ENCODE peak calls at places on chromosomes 16 and 17, in nine cellular contexts. One of them, this sample, is unnamed.

GRCh38 chr16:47016700-47017133 is 43.2 kb upstream of the DNAJA2 start:
- DNase-seq in neural progenitor cell: no peak
- DNase-seq in kidney: no peak
- DNase-seq in upper lobe of right lung: no peak
- DNase-seq in fibroblast of the aortic adventitia: no peak
- DNase-seq in fibroblast of lung: no peak
- DNase-seq in CD4-positive, alpha-beta T cell: no peak
- DNase-seq in dorsolateral prefrontal cortex: no peak
- DNase-seq in cardiac muscle cell: no peak
- DNase-seq in this sample: no peak

GRCh38 chr17:81307636-81308035 is 12.5 kb upstream of the SLC38A10 start:
- DNase-seq in upper lobe of right lung: no peak
- DNase-seq in cardiac muscle cell: no peak
- DNase-seq in fibroblast of the aortic adventitia: no peak
- DNase-seq in neural progenitor cell: no peak
- DNase-seq in kidney: no peak
- DNase-seq in CD4-positive, alpha-beta T cell: no peak
- DNase-seq in fibroblast of lung: no peak
- DNase-seq in dorsolateral prefrontal cortex: no peak
- DNase-seq in this sample: no peak

GRCh38 chr16:56999409-57000270 is 10.3 kb downstream of the NLRC5 start:
- DNase-seq in CD4-positive, alpha-beta T cell: no peak
- DNase-seq in fibroblast of the aortic adventitia: no peak
- DNase-seq in cardiac muscle cell: no peak
- DNase-seq in upper lobe of right lung: no peak
- DNase-seq in neural progenitor cell: no peak
- DNase-seq in fibroblast of lung: no peak
- DNase-seq in kidney: no peak
- DNase-seq in dorsolateral prefrontal cortex: no peak
- DNase-seq in this sample: no peak

GRCh38 chr17:75364078-75364477 is 41.4 kb downstream of the GRB2 start:
- DNase-seq in fibroblast of lung: peak; percentile 67
- DNase-seq in fibroblast of the aortic adventitia: peak; percentile 67
- DNase-seq in cardiac muscle cell: no peak
- DNase-seq in kidney: no peak
- DNase-seq in CD4-positive, alpha-beta T cell: no peak
- DNase-seq in dorsolateral prefrontal cortex: no peak
- DNase-seq in neural progenitor cell: no peak
- DNase-seq in upper lobe of right lung: no peak
- DNase-seq in this sample: peak; percentile 21

GRCh38 chr16:73048292-73049050 is 543 bp upstream of the ZFHX3 start:
- DNase-seq in kidney: peak; percentile 82
- DNase-seq in CD4-positive, alpha-beta T cell: no peak
- DNase-seq in upper lobe of right lung: peak; percentile 88
- DNase-seq in cardiac muscle cell: peak; percentile 62
- DNase-seq in fibroblast of lung: peak; percentile 40
- DNase-seq in dorsolateral prefrontal cortex: no peak
- DNase-seq in neural progenitor cell: peak; percentile 86
- DNase-seq in fibroblast of the aortic adventitia: peak; percentile 43
- DNase-seq in this sample: no peak

GRCh38 chr16:58409316-58409973 is 17.2 kb downstream of the GINS3 start:
- DNase-seq in dorsolateral prefrontal cortex: no peak
- DNase-seq in kidney: no peak
- DNase-seq in fibroblast of lung: peak; percentile 59
- DNase-seq in neural progenitor cell: no peak
- DNase-seq in fibroblast of the aortic adventitia: peak; percentile 94
- DNase-seq in upper lobe of right lung: no peak
- DNase-seq in CD4-positive, alpha-beta T cell: no peak
- DNase-seq in cardiac muscle cell: no peak
- DNase-seq in this sample: peak; percentile 60

GRCh38 chr16:51553314-51553713 is 402.2 kb upstream of the SALL1 start:
- DNase-seq in CD4-positive, alpha-beta T cell: no peak
- DNase-seq in kidney: no peak
- DNase-seq in neural progenitor cell: no peak
- DNase-seq in fibroblast of the aortic adventitia: no peak
- DNase-seq in fibroblast of lung: no peak
- DNase-seq in upper lobe of right lung: no peak
- DNase-seq in dorsolateral prefrontal cortex: no peak
- DNase-seq in cardiac muscle cell: no peak
- DNase-seq in this sample: peak; percentile 86

GRCh38 chr17:6482105-6482455 is 37.8 kb downstream of the PIMREG start:
- DNase-seq in upper lobe of right lung: no peak
- DNase-seq in cardiac muscle cell: no peak
- DNase-seq in fibroblast of lung: no peak
- DNase-seq in fibroblast of the aortic adventitia: no peak
- DNase-seq in neural progenitor cell: no peak
- DNase-seq in dorsolateral prefrontal cortex: no peak
- DNase-seq in CD4-positive, alpha-beta T cell: no peak
- DNase-seq in kidney: no peak
- DNase-seq in this sample: no peak

GRCh38 chr17:17069849-17070248 is 27.6 kb downstream of the MPRIP start:
- DNase-seq in fibroblast of the aortic adventitia: no peak
- DNase-seq in cardiac muscle cell: no peak
- DNase-seq in CD4-positive, alpha-beta T cell: no peak
- DNase-seq in neural progenitor cell: no peak
- DNase-seq in kidney: no peak
- DNase-seq in upper lobe of right lung: no peak
- DNase-seq in dorsolateral prefrontal cortex: no peak
- DNase-seq in fibroblast of lung: no peak
- DNase-seq in this sample: no peak

GRCh38 chr16:10039220-10040096 is 142.8 kb downstream of the GRIN2A start:
- DNase-seq in dorsolateral prefrontal cortex: peak; percentile 69
- DNase-seq in cardiac muscle cell: peak; percentile 66
- DNase-seq in CD4-positive, alpha-beta T cell: no peak
- DNase-seq in neural progenitor cell: peak; percentile 78
- DNase-seq in fibroblast of lung: no peak
- DNase-seq in upper lobe of right lung: no peak
- DNase-seq in kidney: peak; percentile 72
- DNase-seq in fibroblast of the aortic adventitia: peak; percentile 11
- DNase-seq in this sample: no peak

GRCh38 chr17:66855204-66855603 is 20.3 kb downstream of the CACNG5 start:
- DNase-seq in neural progenitor cell: peak; percentile 14
- DNase-seq in cardiac muscle cell: no peak
- DNase-seq in upper lobe of right lung: no peak
- DNase-seq in fibroblast of lung: no peak
- DNase-seq in CD4-positive, alpha-beta T cell: no peak
- DNase-seq in kidney: peak; percentile 42
- DNase-seq in dorsolateral prefrontal cortex: no peak
- DNase-seq in fibroblast of the aortic adventitia: no peak
- DNase-seq in this sample: no peak

GRCh38 chr17:36932383-36933173 is 4.7 kb upstream of the LHX1 start:
- DNase-seq in dorsolateral prefrontal cortex: no peak
- DNase-seq in kidney: no peak
- DNase-seq in neural progenitor cell: no peak
- DNase-seq in fibroblast of the aortic adventitia: no peak
- DNase-seq in cardiac muscle cell: no peak
- DNase-seq in fibroblast of lung: no peak
- DNase-seq in upper lobe of right lung: peak; percentile 55
- DNase-seq in CD4-positive, alpha-beta T cell: no peak
- DNase-seq in this sample: no peak

GRCh38 chr17:36597229-36597628 is 4.2 kb upstream of the MRM1 start:
- DNase-seq in kidney: no peak
- DNase-seq in neural progenitor cell: no peak
- DNase-seq in dorsolateral prefrontal cortex: no peak
- DNase-seq in cardiac muscle cell: peak; percentile 24
- DNase-seq in upper lobe of right lung: peak; percentile 25
- DNase-seq in fibroblast of lung: no peak
- DNase-seq in fibroblast of the aortic adventitia: no peak
- DNase-seq in CD4-positive, alpha-beta T cell: no peak
- DNase-seq in this sample: no peak

GRCh38 chr16:23382279-23382678 is 70.7 kb downstream of the COG7 start:
- DNase-seq in cardiac muscle cell: no peak
- DNase-seq in fibroblast of the aortic adventitia: no peak
- DNase-seq in fibroblast of lung: no peak
- DNase-seq in CD4-positive, alpha-beta T cell: no peak
- DNase-seq in dorsolateral prefrontal cortex: no peak
- DNase-seq in neural progenitor cell: no peak
- DNase-seq in kidney: peak; percentile 53
- DNase-seq in upper lobe of right lung: no peak
- DNase-seq in this sample: no peak

GRCh38 chr17:14616508-14616907 is 315.6 kb downstream of the HS3ST3B1 start:
- DNase-seq in fibroblast of the aortic adventitia: no peak
- DNase-seq in dorsolateral prefrontal cortex: no peak
- DNase-seq in kidney: no peak
- DNase-seq in cardiac muscle cell: no peak
- DNase-seq in upper lobe of right lung: no peak
- DNase-seq in fibroblast of lung: no peak
- DNase-seq in CD4-positive, alpha-beta T cell: no peak
- DNase-seq in neural progenitor cell: no peak
- DNase-seq in this sample: no peak

GRCh38 chr17:82640046-82640445 is 8.2 kb downstream of the WDR45B start:
- DNase-seq in upper lobe of right lung: no peak
- DNase-seq in fibroblast of lung: no peak
- DNase-seq in dorsolateral prefrontal cortex: no peak
- DNase-seq in fibroblast of the aortic adventitia: no peak
- DNase-seq in neural progenitor cell: no peak
- DNase-seq in CD4-positive, alpha-beta T cell: no peak
- DNase-seq in cardiac muscle cell: no peak
- DNase-seq in kidney: peak; percentile 32
- DNase-seq in this sample: no peak

GRCh38 chr16:35752012-35752772 is 2292.8 kb downstream of the TP53TG3F start:
- DNase-seq in upper lobe of right lung: no peak
- DNase-seq in kidney: peak; percentile 45
- DNase-seq in cardiac muscle cell: no peak
- DNase-seq in neural progenitor cell: no peak
- DNase-seq in fibroblast of lung: no peak
- DNase-seq in CD4-positive, alpha-beta T cell: no peak
- DNase-seq in fibroblast of the aortic adventitia: no peak
- DNase-seq in dorsolateral prefrontal cortex: no peak
- DNase-seq in this sample: no peak

GRCh38 chr17:79844869-79845600 is 5.8 kb upstream of the CBX4 start:
- DNase-seq in kidney: peak; percentile 85
- DNase-seq in cardiac muscle cell: peak; percentile 73
- DNase-seq in dorsolateral prefrontal cortex: no peak
- DNase-seq in fibroblast of the aortic adventitia: peak; percentile 22
- DNase-seq in upper lobe of right lung: peak; percentile 85
- DNase-seq in fibroblast of lung: no peak
- DNase-seq in neural progenitor cell: peak; percentile 85
- DNase-seq in CD4-positive, alpha-beta T cell: no peak
- DNase-seq in this sample: peak; percentile 33

DNA sequence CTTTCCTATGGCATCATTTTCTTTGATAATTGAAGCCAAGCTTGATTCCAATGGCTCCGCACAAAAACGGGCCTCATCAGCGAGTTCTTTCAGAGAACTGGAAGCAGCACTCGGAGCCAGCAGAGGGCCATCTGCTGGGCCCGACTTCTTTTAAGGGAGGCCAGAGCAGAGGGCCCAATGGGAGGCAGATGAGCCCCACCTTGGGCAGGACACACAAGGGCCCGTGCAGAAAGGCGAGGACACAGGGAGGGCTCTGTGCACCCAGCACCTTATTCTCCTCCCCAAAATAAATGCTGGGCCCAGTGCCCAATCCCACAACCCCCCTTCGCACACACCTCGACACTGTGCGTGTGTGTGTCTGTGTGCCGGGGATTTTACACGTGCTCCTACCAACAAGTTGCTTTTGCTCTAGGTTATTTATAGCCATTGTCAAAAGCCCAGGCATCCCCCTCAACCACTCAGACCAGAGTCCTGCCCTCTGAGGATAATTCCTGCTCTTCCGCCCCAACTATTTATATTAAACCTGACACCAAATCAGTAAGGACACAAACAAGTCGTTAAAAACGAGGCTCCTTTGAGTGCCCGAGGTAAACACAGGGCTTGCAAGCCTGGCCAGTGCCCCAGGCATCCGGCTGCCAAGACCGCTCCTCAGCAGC is 6.8 kb downstream of the AXIN2 start:
- DNase-seq in dorsolateral prefrontal cortex: peak; percentile 35
- DNase-seq in cardiac muscle cell: peak; percentile 49
- DNase-seq in fibroblast of the aortic adventitia: peak; percentile 60
- DNase-seq in fibroblast of lung: peak; percentile 50
- DNase-seq in upper lobe of right lung: no peak
- DNase-seq in kidney: no peak
- DNase-seq in neural progenitor cell: peak; percentile 33
- DNase-seq in CD4-positive, alpha-beta T cell: no peak
- DNase-seq in this sample: no peak
- TF ChIP-seq CTCF in dorsolateral prefrontal cortex: peak; percentile 40
- TF ChIP-seq CTCF in cardiac muscle cell: peak; percentile 23
- TF ChIP-seq CTCF in fibroblast of the aortic adventitia: peak; percentile 39
- TF ChIP-seq CTCF in fibroblast of lung: peak; percentile 30
- TF ChIP-seq CTCF in upper lobe of right lung: peak; percentile 25
- TF ChIP-seq CTCF in kidney: no peak
- TF ChIP-seq CTCF in neural progenitor cell: peak; percentile 23
- TF ChIP-seq CTCF in CD4-positive, alpha-beta T cell: no peak
- TF ChIP-seq CTCF in this sample: no peak

GRCh38 chr16:3793161-3793576 is 75.8 kb upstream of the TRAP1 start:
- DNase-seq in fibroblast of lung: peak; percentile 57
- DNase-seq in dorsolateral prefrontal cortex: peak; percentile 17
- DNase-seq in cardiac muscle cell: peak; percentile 6
- DNase-seq in fibroblast of the aortic adventitia: peak; percentile 94
- DNase-seq in neural progenitor cell: no peak
- DNase-seq in upper lobe of right lung: no peak
- DNase-seq in kidney: no peak
- DNase-seq in CD4-positive, alpha-beta T cell: no peak
- DNase-seq in this sample: no peak
- TF ChIP-seq CTCF in fibroblast of lung: peak; percentile 12
- TF ChIP-seq CTCF in dorsolateral prefrontal cortex: no peak
- TF ChIP-seq CTCF in cardiac muscle cell: no peak
- TF ChIP-seq CTCF in fibroblast of the aortic adventitia: peak; percentile 59
- TF ChIP-seq CTCF in neural progenitor cell: no peak
- TF ChIP-seq CTCF in upper lobe of right lung: peak; percentile 15
- TF ChIP-seq CTCF in kidney: no peak
- TF ChIP-seq CTCF in CD4-positive, alpha-beta T cell: no peak
- TF ChIP-seq CTCF in this sample: no peak

GRCh38 chr17:63446218-63446980 is at the start of gene CYB561:
- DNase-seq in neural progenitor cell: peak; percentile 82
- DNase-seq in upper lobe of right lung: peak; percentile 94
- DNase-seq in cardiac muscle cell: no peak
- DNase-seq in kidney: peak; percentile 95
- DNase-seq in fibroblast of the aortic adventitia: peak; percentile 54
- DNase-seq in dorsolateral prefrontal cortex: peak; percentile 75
- DNase-seq in fibroblast of lung: peak; percentile 59
- DNase-seq in CD4-positive, alpha-beta T cell: peak; percentile 55
- DNase-seq in this sample: peak; percentile 85
- TF ChIP-seq CTCF in neural progenitor cell: no peak
- TF ChIP-seq CTCF in upper lobe of right lung: peak; percentile 28
- TF ChIP-seq CTCF in cardiac muscle cell: peak; percentile 20
- TF ChIP-seq CTCF in kidney: peak; percentile 10
- TF ChIP-seq CTCF in fibroblast of the aortic adventitia: peak; percentile 27
- TF ChIP-seq CTCF in dorsolateral prefrontal cortex: no peak
- TF ChIP-seq CTCF in fibroblast of lung: no peak
- TF ChIP-seq CTCF in CD4-positive, alpha-beta T cell: no peak
- TF ChIP-seq CTCF in this sample: peak; percentile 32

GRCh38 chr16:22188595-22189442 is 17.3 kb upstream of the EEF2K start:
- DNase-seq in dorsolateral prefrontal cortex: no peak
- DNase-seq in CD4-positive, alpha-beta T cell: peak; percentile 56
- DNase-seq in fibroblast of the aortic adventitia: peak; percentile 97
- DNase-seq in kidney: peak; percentile 83
- DNase-seq in cardiac muscle cell: peak; percentile 84
- DNase-seq in fibroblast of lung: peak; percentile 96
- DNase-seq in neural progenitor cell: peak; percentile 87
- DNase-seq in upper lobe of right lung: peak; percentile 70
- DNase-seq in this sample: peak; percentile 89
- TF ChIP-seq CTCF in dorsolateral prefrontal cortex: peak; percentile 80
- TF ChIP-seq CTCF in CD4-positive, alpha-beta T cell: peak; percentile 72
- TF ChIP-seq CTCF in fibroblast of the aortic adventitia: peak; percentile 87
- TF ChIP-seq CTCF in kidney: peak; percentile 88
- TF ChIP-seq CTCF in cardiac muscle cell: peak; percentile 88
- TF ChIP-seq CTCF in fibroblast of lung: peak; percentile 89
- TF ChIP-seq CTCF in neural progenitor cell: peak; percentile 87
- TF ChIP-seq CTCF in upper lobe of right lung: peak; percentile 83
- TF ChIP-seq CTCF in this sample: peak; percentile 85

GRCh38 chr16:69143116-69143515 is 10.7 kb downstream of the UTP4 start:
- DNase-seq in fibroblast of lung: no peak
- DNase-seq in fibroblast of the aortic adventitia: no peak
- DNase-seq in cardiac muscle cell: no peak
- DNase-seq in kidney: no peak
- DNase-seq in upper lobe of right lung: no peak
- DNase-seq in dorsolateral prefrontal cortex: no peak
- DNase-seq in neural progenitor cell: peak; percentile 7
- DNase-seq in CD4-positive, alpha-beta T cell: no peak
- DNase-seq in this sample: no peak
- TF ChIP-seq CTCF in fibroblast of lung: no peak
- TF ChIP-seq CTCF in fibroblast of the aortic adventitia: peak; percentile 8
- TF ChIP-seq CTCF in cardiac muscle cell: no peak
- TF ChIP-seq CTCF in kidney: no peak
- TF ChIP-seq CTCF in upper lobe of right lung: no peak
- TF ChIP-seq CTCF in dorsolateral prefrontal cortex: no peak
- TF ChIP-seq CTCF in neural progenitor cell: no peak
- TF ChIP-seq CTCF in CD4-positive, alpha-beta T cell: no peak
- TF ChIP-seq CTCF in this sample: no peak